ENCODE peak calls at places on chromosomes 3 and 15, in eight cellular contexts. U is EL, P is cardiac fibroblast, G is HCEC 1CT, S is cardiac septum, V is cardiac muscle cell, L is NCI-H524, M is NCI-H69. O is an unnamed sample.

GRCh38 chr3:85838921-85839320 is 880.1 kb downstream of the CADM2 start:
- DNase-seq in U (no peak), P (no peak), G (no peak), S (no peak), V (no peak), L (peak), M (peak), O (no peak)

GRCh38 chr3:108472011-108472591 is 38.3 kb downstream of the MYH15 start:
- DNase-seq in U (peak), P (peak), G (peak), S (no peak), V (no peak), L (peak), M (peak), O (peak)

GRCh38 chr3:123064914-123065313 is 1.9 kb upstream of the PDIA5 start:
- DNase-seq in U (no peak), P (no peak), G (no peak), S (no peak), V (no peak), L (no peak), M (no peak), O (no peak)

GRCh38 chr3:122258757-122259371 is 66.2 kb upstream of the CSTA start:
- DNase-seq in U (peak), P (peak), G (peak), S (peak), V (peak), L (peak), M (peak), O (peak)

GRCh38 chr3:172174396-172175253 is 135.2 kb downstream of the FNDC3B start:
- DNase-seq in U (no peak), P (no peak), G (no peak), S (no peak), V (no peak), L (no peak), M (peak), O (no peak)

GRCh38 chr3:10319804-10320203 is 1.1 kb downstream of the SEC13 start:
- DNase-seq in U (no peak), P (no peak), G (no peak), S (no peak), V (no peak), L (no peak), M (no peak), O (no peak)

GRCh38 chr3:79392479-79392878 is 375.3 kb downstream of the ROBO1 start:
- DNase-seq in U (no peak), P (peak), G (no peak), S (no peak), V (no peak), L (no peak), M (no peak), O (no peak)

GRCh38 chr3:140585828-140586227 is 92.0 kb upstream of the TRIM42 start:
- DNase-seq in U (peak), P (peak), G (no peak), S (no peak), V (no peak), L (no peak), M (no peak), O (no peak)

GRCh38 chr3:52532838-52533622 is 627 bp downstream of the NT5DC2 start:
- DNase-seq in U (peak), P (peak), G (no peak), S (peak), V (peak), L (no peak), M (peak), O (no peak)

GRCh38 chr3:127738192-127738840 is 65.6 kb downstream of the ABTB1 start:
- DNase-seq in U (peak), P (peak), G (peak), S (no peak), V (no peak), L (peak), M (peak), O (peak)

GRCh38 chr15:74423443-74424257 is 10.1 kb downstream of the SEMA7A start:
- DNase-seq in U (no peak), P (no peak), G (no peak), S (no peak), V (no peak), L (no peak), M (no peak), O (no peak)

GRCh38 chr3:186976802-186977201 is 46.5 kb downstream of the ST6GAL1 start:
- DNase-seq in U (no peak), P (no peak), G (no peak), S (no peak), V (no peak), L (no peak), M (no peak), O (no peak)

GRCh38 chr3:13217736-13218540 is 144.7 kb upstream of the IQSEC1 start:
- DNase-seq in U (peak), P (peak), G (no peak), S (no peak), V (no peak), L (peak), M (no peak), O (peak)

O was measured in NCI-H82.